ENCODE peak calls at places on chromosomes 4 and X, in nine cellular contexts. One of them, this sample, is unnamed.

GRCh38 chr4:77600521-77601451 is 4.8 kb upstream of the CXCL13 start:
- DNase-seq in PC-3: peak; percentile 58
- DNase-seq in breast epithelium: peak; percentile 30
- DNase-seq in tibial artery: no peak
- DNase-seq in RWPE1: peak; percentile 61
- DNase-seq in right lobe of liver: peak; percentile 51
- DNase-seq in endothelial cell of umbilical vein: peak; percentile 29
- DNase-seq in esophagus squamous epithelium: no peak
- DNase-seq in mesendoderm: peak; percentile 59
- DNase-seq in this sample: no peak

GRCh38 chrX:9678215-9678980 is 87.2 kb downstream of the GPR143 start:
- DNase-seq in esophagus squamous epithelium: no peak
- DNase-seq in RWPE1: no peak
- DNase-seq in endothelial cell of umbilical vein: no peak
- DNase-seq in right lobe of liver: no peak
- DNase-seq in mesendoderm: no peak
- DNase-seq in breast epithelium: no peak
- DNase-seq in tibial artery: no peak
- DNase-seq in PC-3: no peak
- DNase-seq in this sample: no peak

GRCh38 chr4:141375855-141376254 is 155.2 kb downstream of the ZNF330 start:
- DNase-seq in mesendoderm: peak; percentile 85
- DNase-seq in tibial artery: no peak
- DNase-seq in RWPE1: peak; percentile 93
- DNase-seq in PC-3: peak; percentile 95
- DNase-seq in breast epithelium: no peak
- DNase-seq in endothelial cell of umbilical vein: peak; percentile 65
- DNase-seq in right lobe of liver: no peak
- DNase-seq in esophagus squamous epithelium: no peak
- DNase-seq in this sample: no peak

GRCh38 chr4:114192854-114193253 is 213.4 kb upstream of the ARSJ start:
- DNase-seq in endothelial cell of umbilical vein: no peak
- DNase-seq in PC-3: no peak
- DNase-seq in breast epithelium: no peak
- DNase-seq in RWPE1: no peak
- DNase-seq in tibial artery: no peak
- DNase-seq in esophagus squamous epithelium: no peak
- DNase-seq in right lobe of liver: no peak
- DNase-seq in mesendoderm: peak; percentile 36
- DNase-seq in this sample: no peak

GRCh38 chr4:19213388-19213787 is 1038.3 kb upstream of the SLIT2 start:
- DNase-seq in RWPE1: no peak
- DNase-seq in tibial artery: no peak
- DNase-seq in right lobe of liver: no peak
- DNase-seq in mesendoderm: no peak
- DNase-seq in endothelial cell of umbilical vein: peak; percentile 83
- DNase-seq in esophagus squamous epithelium: no peak
- DNase-seq in PC-3: no peak
- DNase-seq in breast epithelium: no peak
- DNase-seq in this sample: no peak

GRCh38 chrX:106415276-106415895 is 196.4 kb upstream of the RADX start:
- DNase-seq in PC-3: peak; percentile 50
- DNase-seq in breast epithelium: no peak
- DNase-seq in mesendoderm: peak; percentile 60
- DNase-seq in tibial artery: no peak
- DNase-seq in esophagus squamous epithelium: no peak
- DNase-seq in right lobe of liver: no peak
- DNase-seq in endothelial cell of umbilical vein: peak; percentile 1
- DNase-seq in RWPE1: peak; percentile 20
- DNase-seq in this sample: no peak

GRCh38 chrX:69145714-69146113 is 19.5 kb downstream of the PJA1 start:
- DNase-seq in endothelial cell of umbilical vein: no peak
- DNase-seq in RWPE1: no peak
- DNase-seq in PC-3: no peak
- DNase-seq in mesendoderm: no peak
- DNase-seq in tibial artery: no peak
- DNase-seq in right lobe of liver: no peak
- DNase-seq in breast epithelium: no peak
- DNase-seq in esophagus squamous epithelium: no peak
- DNase-seq in this sample: no peak

GRCh38 chr4:76736434-76736833 is 161.5 kb downstream of the SOWAHB start:
- DNase-seq in RWPE1: no peak
- DNase-seq in esophagus squamous epithelium: no peak
- DNase-seq in endothelial cell of umbilical vein: no peak
- DNase-seq in tibial artery: no peak
- DNase-seq in right lobe of liver: no peak
- DNase-seq in PC-3: no peak
- DNase-seq in breast epithelium: no peak
- DNase-seq in mesendoderm: no peak
- DNase-seq in this sample: no peak

GRCh38 chr4:156889616-156890594 is 81.7 kb downstream of the PDGFC start:
- DNase-seq in right lobe of liver: no peak
- DNase-seq in mesendoderm: no peak
- DNase-seq in RWPE1: no peak
- DNase-seq in endothelial cell of umbilical vein: no peak
- DNase-seq in breast epithelium: no peak
- DNase-seq in esophagus squamous epithelium: no peak
- DNase-seq in tibial artery: peak; percentile 72
- DNase-seq in PC-3: no peak
- DNase-seq in this sample: no peak

GRCh38 chr4:145843148-145843547 is 95.5 kb downstream of the ZNF827 start:
- DNase-seq in endothelial cell of umbilical vein: peak; percentile 79
- DNase-seq in right lobe of liver: no peak
- DNase-seq in RWPE1: peak; percentile 15
- DNase-seq in tibial artery: no peak
- DNase-seq in mesendoderm: no peak
- DNase-seq in PC-3: peak; percentile 44
- DNase-seq in breast epithelium: no peak
- DNase-seq in esophagus squamous epithelium: no peak
- DNase-seq in this sample: no peak

GRCh38 chrX:144896323-144896722 is 351.0 kb upstream of the SPANXN1 start:
- DNase-seq in PC-3: peak; percentile 30
- DNase-seq in right lobe of liver: no peak
- DNase-seq in endothelial cell of umbilical vein: no peak
- DNase-seq in RWPE1: peak; percentile 0
- DNase-seq in tibial artery: no peak
- DNase-seq in esophagus squamous epithelium: no peak
- DNase-seq in breast epithelium: no peak
- DNase-seq in mesendoderm: peak; percentile 37
- DNase-seq in this sample: no peak

GRCh38 chr4:118834960-118835895 is 698 bp downstream of the SEC24D start:
- DNase-seq in breast epithelium: peak; percentile 56
- DNase-seq in endothelial cell of umbilical vein: peak; percentile 90
- DNase-seq in mesendoderm: peak; percentile 96
- DNase-seq in esophagus squamous epithelium: peak; percentile 31
- DNase-seq in tibial artery: peak; percentile 85
- DNase-seq in RWPE1: peak; percentile 38
- DNase-seq in right lobe of liver: peak; percentile 76
- DNase-seq in PC-3: peak; percentile 69
- DNase-seq in this sample: peak; percentile 8

GRCh38 chrX:148135738-148136137 is 154.6 kb downstream of the FMR1NB start:
- DNase-seq in esophagus squamous epithelium: no peak
- DNase-seq in tibial artery: no peak
- DNase-seq in endothelial cell of umbilical vein: peak; percentile 4
- DNase-seq in PC-3: peak; percentile 2
- DNase-seq in right lobe of liver: no peak
- DNase-seq in RWPE1: peak; percentile 8
- DNase-seq in breast epithelium: no peak
- DNase-seq in mesendoderm: no peak
- DNase-seq in this sample: no peak

GRCh38 chrX:112058255-112058654 is 24.3 kb downstream of the TRPC5 start:
- DNase-seq in esophagus squamous epithelium: no peak
- DNase-seq in tibial artery: no peak
- DNase-seq in PC-3: no peak
- DNase-seq in endothelial cell of umbilical vein: no peak
- DNase-seq in right lobe of liver: no peak
- DNase-seq in breast epithelium: no peak
- DNase-seq in RWPE1: no peak
- DNase-seq in mesendoderm: peak; percentile 34
- DNase-seq in this sample: no peak

GRCh38 chrX:24563291-24564010 is 83.7 kb downstream of the PCYT1B start:
- DNase-seq in endothelial cell of umbilical vein: no peak
- DNase-seq in right lobe of liver: no peak
- DNase-seq in breast epithelium: no peak
- DNase-seq in mesendoderm: no peak
- DNase-seq in tibial artery: no peak
- DNase-seq in PC-3: no peak
- DNase-seq in RWPE1: no peak
- DNase-seq in esophagus squamous epithelium: no peak
- DNase-seq in this sample: no peak

GRCh38 chrX:38961936-38962335 is 160.7 kb downstream of the MID1IP1 start:
- DNase-seq in right lobe of liver: no peak
- DNase-seq in mesendoderm: no peak
- DNase-seq in tibial artery: no peak
- DNase-seq in endothelial cell of umbilical vein: no peak
- DNase-seq in RWPE1: no peak
- DNase-seq in breast epithelium: no peak
- DNase-seq in PC-3: no peak
- DNase-seq in esophagus squamous epithelium: no peak
- DNase-seq in this sample: no peak

GRCh38 chr4:44070843-44071242 is 377.8 kb downstream of the KCTD8 start:
- DNase-seq in right lobe of liver: no peak
- DNase-seq in endothelial cell of umbilical vein: no peak
- DNase-seq in breast epithelium: no peak
- DNase-seq in PC-3: no peak
- DNase-seq in esophagus squamous epithelium: no peak
- DNase-seq in tibial artery: no peak
- DNase-seq in mesendoderm: no peak
- DNase-seq in RWPE1: no peak
- DNase-seq in this sample: no peak

GRCh38 chr4:127936974-127937373 is 28.0 kb downstream of the MFSD8 start:
- DNase-seq in breast epithelium: no peak
- DNase-seq in mesendoderm: no peak
- DNase-seq in PC-3: peak; percentile 21
- DNase-seq in endothelial cell of umbilical vein: no peak
- DNase-seq in right lobe of liver: no peak
- DNase-seq in RWPE1: no peak
- DNase-seq in tibial artery: no peak
- DNase-seq in esophagus squamous epithelium: no peak
- DNase-seq in this sample: no peak

GRCh38 chr4:100826067-100826466 is 308.2 kb upstream of the EMCN start:
- DNase-seq in mesendoderm: peak; percentile 73
- DNase-seq in PC-3: no peak
- DNase-seq in right lobe of liver: no peak
- DNase-seq in esophagus squamous epithelium: no peak
- DNase-seq in breast epithelium: no peak
- DNase-seq in endothelial cell of umbilical vein: no peak
- DNase-seq in RWPE1: no peak
- DNase-seq in tibial artery: no peak
- DNase-seq in this sample: no peak

DNA sequence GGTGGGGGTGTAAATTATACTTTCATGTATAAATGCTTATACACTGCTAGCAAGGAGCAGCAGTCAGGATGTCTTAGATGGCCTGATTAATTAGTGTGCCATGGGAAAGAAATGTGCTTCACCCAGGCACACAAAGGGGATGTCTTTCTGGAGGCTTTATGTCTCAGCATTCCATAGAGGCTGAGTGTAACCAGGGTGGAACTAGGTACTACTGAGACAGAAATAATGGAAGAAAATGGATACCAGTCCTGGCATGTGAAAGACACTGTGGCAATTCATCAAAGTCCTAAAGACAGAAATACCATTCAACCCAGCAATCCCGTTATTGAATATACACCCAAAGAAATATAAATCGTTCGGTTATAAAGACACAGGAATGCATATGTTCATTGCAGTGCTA is 52.5 kb downstream of the PF4 start:
- DNase-seq in esophagus squamous epithelium: no peak
- DNase-seq in mesendoderm: no peak
- DNase-seq in right lobe of liver: no peak
- DNase-seq in endothelial cell of umbilical vein: no peak
- DNase-seq in breast epithelium: no peak
- DNase-seq in PC-3: no peak
- DNase-seq in tibial artery: no peak
- DNase-seq in RWPE1: no peak
- DNase-seq in this sample: no peak
- H3K27ac ChIP-seq in esophagus squamous epithelium: no peak overlapping the region
- H3K27ac ChIP-seq in mesendoderm: no peak overlapping the region
- H3K27ac ChIP-seq in right lobe of liver: no peak overlapping the region
- H3K27ac ChIP-seq in endothelial cell of umbilical vein: no peak overlapping the region
- H3K27ac ChIP-seq in breast epithelium: no peak overlapping the region
- H3K27ac ChIP-seq in PC-3: no peak overlapping the region
- H3K27ac ChIP-seq in tibial artery: no peak overlapping the region
- H3K27ac ChIP-seq in RWPE1: no peak overlapping the region
- H3K27ac ChIP-seq in this sample: no peak overlapping the region

GRCh38 chr4:79862842-79863241 is 210.2 kb downstream of the ANTXR2 start:
- DNase-seq in endothelial cell of umbilical vein: no peak
- DNase-seq in RWPE1: no peak
- DNase-seq in breast epithelium: no peak
- DNase-seq in right lobe of liver: no peak
- DNase-seq in PC-3: no peak
- DNase-seq in tibial artery: no peak
- DNase-seq in esophagus squamous epithelium: no peak
- DNase-seq in mesendoderm: no peak
- DNase-seq in this sample: no peak
- H3K27ac ChIP-seq in endothelial cell of umbilical vein: no peak overlapping the region
- H3K27ac ChIP-seq in RWPE1: no peak overlapping the region
- H3K27ac ChIP-seq in breast epithelium: no peak overlapping the region
- H3K27ac ChIP-seq in right lobe of liver: no peak overlapping the region
- H3K27ac ChIP-seq in PC-3: no peak overlapping the region
- H3K27ac ChIP-seq in tibial artery: no peak overlapping the region
- H3K27ac ChIP-seq in esophagus squamous epithelium: no peak overlapping the region
- H3K27ac ChIP-seq in mesendoderm: no peak overlapping the region
- H3K27ac ChIP-seq in this sample: no peak overlapping the region

DNA sequence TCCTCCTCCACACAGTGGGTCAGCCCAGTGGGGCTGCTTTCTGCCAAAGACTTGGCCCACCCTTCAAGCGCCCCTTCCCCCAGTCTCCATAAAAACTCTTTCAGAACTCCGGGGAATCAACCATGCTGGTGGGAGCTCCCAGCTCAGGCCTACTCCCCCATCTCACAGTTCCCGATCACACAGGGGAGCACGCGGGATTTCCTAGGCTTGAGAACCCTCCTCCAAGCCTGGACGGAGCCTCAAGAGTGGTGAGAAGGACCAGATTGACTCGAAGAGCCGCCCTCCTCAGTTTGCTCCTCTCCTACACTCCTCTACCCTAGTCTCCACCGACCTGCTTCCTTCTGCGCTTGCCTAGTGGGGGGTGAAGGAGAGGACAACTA is 77.4 kb downstream of the RLIM start:
- DNase-seq in RWPE1: no peak
- DNase-seq in PC-3: no peak
- DNase-seq in right lobe of liver: no peak
- DNase-seq in endothelial cell of umbilical vein: peak; percentile 15
- DNase-seq in tibial artery: no peak
- DNase-seq in breast epithelium: no peak
- DNase-seq in mesendoderm: peak; percentile 71
- DNase-seq in esophagus squamous epithelium: no peak
- DNase-seq in this sample: no peak
- H3K27ac ChIP-seq in RWPE1: peak overlapping the region; percentile 50
- H3K27ac ChIP-seq in PC-3: peak overlapping the region; percentile 23
- H3K27ac ChIP-seq in right lobe of liver: peak overlapping the region; percentile 19
- H3K27ac ChIP-seq in endothelial cell of umbilical vein: peak overlapping the region; percentile 68
- H3K27ac ChIP-seq in tibial artery: peak overlapping the region; percentile 88
- H3K27ac ChIP-seq in breast epithelium: peak overlapping the region; percentile 81
- H3K27ac ChIP-seq in mesendoderm: peak overlapping the region; percentile 62
- H3K27ac ChIP-seq in esophagus squamous epithelium: peak overlapping the region; percentile 78
- H3K27ac ChIP-seq in this sample: no peak overlapping the region

DNA sequence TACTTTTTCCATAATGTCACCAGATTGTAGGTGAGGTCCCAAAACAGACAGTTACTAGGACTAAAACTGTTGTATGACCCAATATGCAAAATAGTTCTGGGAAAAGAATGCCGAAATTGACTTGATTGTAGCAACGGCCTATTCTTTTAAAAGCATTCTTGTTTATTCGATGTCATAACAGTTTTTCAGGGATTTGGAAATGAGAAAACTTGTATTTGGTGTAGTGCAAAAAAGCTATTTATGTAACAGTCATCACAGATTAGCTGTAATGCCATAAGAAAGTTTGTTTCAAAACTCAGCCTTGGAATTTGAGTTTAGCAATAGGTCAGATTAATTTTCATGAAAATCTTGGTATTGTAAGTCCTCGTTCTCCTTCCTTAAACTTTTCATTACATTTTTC is 69.2 kb upstream of the DIAPH2 start:
- DNase-seq in PC-3: no peak
- DNase-seq in right lobe of liver: no peak
- DNase-seq in endothelial cell of umbilical vein: no peak
- DNase-seq in esophagus squamous epithelium: no peak
- DNase-seq in tibial artery: no peak
- DNase-seq in RWPE1: no peak
- DNase-seq in mesendoderm: no peak
- DNase-seq in breast epithelium: no peak
- DNase-seq in this sample: no peak
- H3K27ac ChIP-seq in PC-3: no peak overlapping the region
- H3K27ac ChIP-seq in right lobe of liver: no peak overlapping the region
- H3K27ac ChIP-seq in endothelial cell of umbilical vein: no peak overlapping the region
- H3K27ac ChIP-seq in esophagus squamous epithelium: no peak overlapping the region
- H3K27ac ChIP-seq in tibial artery: no peak overlapping the region
- H3K27ac ChIP-seq in RWPE1: no peak overlapping the region
- H3K27ac ChIP-seq in mesendoderm: no peak overlapping the region
- H3K27ac ChIP-seq in breast epithelium: no peak overlapping the region
- H3K27ac ChIP-seq in this sample: no peak overlapping the region